ENCODE peak calls at places on chromosomes 12 and 14, in nine cellular contexts. X is fibroblast of pulmonary artery, M is body of pancreas, V is tibial artery, B is GM12865, U is astrocyte of the cerebellum, K is hepatocyte, P is uterus, T is A673. C is an unnamed sample.

GRCh38 chr12:12561305-12562015 is 1.2 kb downstream of the DUSP16 start:
- DNase-seq in T (peak), V (peak), K (no peak), U (no peak), B (peak), M (peak), P (peak), X (peak), C (no peak)

GRCh38 chr12:27707216-27707615 is 3.4 kb upstream of the MRPS35 start:
- DNase-seq in T (no peak), U (no peak), B (no peak), M (no peak), X (no peak), P (no peak), K (no peak), V (no peak), C (no peak)

GRCh38 chr12:54216580-54217308 is 28.0 kb upstream of the SMUG1 start:
- DNase-seq in K (peak), B (peak), T (peak), U (peak), X (peak), P (peak), V (peak), M (peak), C (no peak)

GRCh38 chr12:124938606-124939427 is 24.4 kb upstream of the UBC start:
- DNase-seq in V (peak), X (peak), T (peak), B (peak), K (peak), U (peak), M (peak), P (peak), C (peak)

GRCh38 chr14:24794906-24795305 is 160.9 kb upstream of the GZMB start:
- DNase-seq in M (no peak), T (no peak), X (no peak), B (no peak), V (no peak), U (no peak), P (no peak), K (no peak), C (no peak)

GRCh38 chr14:38724621-38725020 is 378.4 kb downstream of the SEC23A start:
- DNase-seq in P (no peak), V (no peak), T (no peak), U (no peak), X (no peak), K (no peak), B (no peak), M (no peak), C (no peak)

GRCh38 chr12:110199360-110200123 is 75.4 kb downstream of the IFT81 start:
- DNase-seq in B (peak), X (peak), P (no peak), V (no peak), U (peak), T (peak), K (peak), M (no peak), C (peak)

GRCh38 chr12:2484141-2484776 is 310.5 kb upstream of the FKBP4 start:
- DNase-seq in B (no peak), K (no peak), V (no peak), P (no peak), U (no peak), T (no peak), M (no peak), X (no peak), C (no peak)

GRCh38 chr12:6275609-6276246 is 34.8 kb upstream of the PLEKHG6 start:
- DNase-seq in P (no peak), T (no peak), K (no peak), V (no peak), B (no peak), M (no peak), X (no peak), U (no peak), C (no peak)

GRCh38 chr14:76690502-76691105 is 70.7 kb upstream of the VASH1 start:
- DNase-seq in B (no peak), M (no peak), P (no peak), T (no peak), X (no peak), U (no peak), V (no peak), K (no peak), C (no peak)

GRCh38 chr14:100810861-100811461 is 15.0 kb upstream of the MEG3 start:
- DNase-seq in V (no peak), K (no peak), X (peak), B (no peak), T (no peak), U (peak), M (no peak), P (no peak), C (no peak)

GRCh38 chr14:57189070-57189469 is 79.6 kb downstream of the EXOC5 start:
- DNase-seq in U (peak), M (no peak), T (peak), P (no peak), X (peak), V (no peak), B (no peak), K (peak), C (peak)

GRCh38 chr12:70635713-70636112 is 1.5 kb downstream of the PTPRB start:
- DNase-seq in V (no peak), M (no peak), T (no peak), P (no peak), K (no peak), X (no peak), B (no peak), U (no peak), C (no peak)
- H3K4me3 ChIP-seq in V (no peak), M (no peak), T (no peak), P (no peak), K (no peak), X (no peak), B (no peak), U (no peak), C (no peak)

GRCh38 chr12:52380271-52380694 is 5.2 kb downstream of the KRT84 start:
- DNase-seq in P (no peak), T (peak), K (peak), M (peak), V (no peak), X (peak), B (no peak), U (no peak), C (no peak)
- TF ChIP-seq CTCF in P (no peak), T (peak), K (peak), M (peak), V (peak), X (peak), B (peak), U (peak), C (peak)

DNA sequence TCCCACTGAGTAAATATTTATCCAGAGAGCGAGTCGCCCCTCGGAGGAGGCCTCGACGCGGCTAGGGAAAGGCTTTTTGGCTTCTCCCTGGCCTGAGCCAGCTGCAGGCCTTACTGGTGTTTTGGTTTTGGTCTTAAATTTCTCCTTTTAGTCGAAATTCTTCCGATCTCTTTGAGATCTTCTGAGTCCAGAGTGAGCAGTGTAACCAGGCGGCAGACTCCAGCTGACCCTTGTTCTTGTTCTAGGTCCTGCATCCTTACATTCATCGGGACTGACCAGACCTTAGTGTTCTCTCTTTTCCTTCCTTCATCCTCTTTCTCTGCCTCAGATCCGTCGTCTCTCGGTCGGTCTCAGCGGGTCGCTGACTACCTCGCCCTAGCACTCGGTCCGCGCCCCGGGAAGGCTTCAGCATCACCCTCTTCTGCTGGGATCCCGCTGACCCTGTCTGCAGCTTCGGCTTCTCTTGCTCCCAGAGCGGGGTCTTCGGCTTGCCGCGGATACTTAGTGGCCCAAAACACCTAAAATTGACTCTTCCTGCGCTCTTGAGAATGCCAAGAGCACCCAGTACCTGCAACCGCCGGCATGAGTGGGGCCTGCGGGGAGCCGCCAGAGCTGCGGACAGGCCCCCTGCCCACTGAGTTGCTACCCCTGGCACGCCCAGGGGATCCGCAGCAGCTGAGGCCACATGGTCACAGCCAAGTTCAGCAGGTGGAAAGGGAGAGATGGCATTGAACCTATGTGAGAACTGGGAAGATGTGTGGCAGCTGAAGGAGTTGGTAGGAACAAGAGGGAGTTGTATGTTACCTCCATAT is 2.4 kb upstream of the PAX9 start:
- DNase-seq in V (no peak), P (no peak), U (no peak), X (no peak), M (no peak), B (no peak), T (no peak), K (no peak), C (no peak)
- H3K4me3 ChIP-seq in V (no peak), P (no peak), U (no peak), X (no peak), M (no peak), B (no peak), T (no peak), K (no peak), C (no peak)

DNA sequence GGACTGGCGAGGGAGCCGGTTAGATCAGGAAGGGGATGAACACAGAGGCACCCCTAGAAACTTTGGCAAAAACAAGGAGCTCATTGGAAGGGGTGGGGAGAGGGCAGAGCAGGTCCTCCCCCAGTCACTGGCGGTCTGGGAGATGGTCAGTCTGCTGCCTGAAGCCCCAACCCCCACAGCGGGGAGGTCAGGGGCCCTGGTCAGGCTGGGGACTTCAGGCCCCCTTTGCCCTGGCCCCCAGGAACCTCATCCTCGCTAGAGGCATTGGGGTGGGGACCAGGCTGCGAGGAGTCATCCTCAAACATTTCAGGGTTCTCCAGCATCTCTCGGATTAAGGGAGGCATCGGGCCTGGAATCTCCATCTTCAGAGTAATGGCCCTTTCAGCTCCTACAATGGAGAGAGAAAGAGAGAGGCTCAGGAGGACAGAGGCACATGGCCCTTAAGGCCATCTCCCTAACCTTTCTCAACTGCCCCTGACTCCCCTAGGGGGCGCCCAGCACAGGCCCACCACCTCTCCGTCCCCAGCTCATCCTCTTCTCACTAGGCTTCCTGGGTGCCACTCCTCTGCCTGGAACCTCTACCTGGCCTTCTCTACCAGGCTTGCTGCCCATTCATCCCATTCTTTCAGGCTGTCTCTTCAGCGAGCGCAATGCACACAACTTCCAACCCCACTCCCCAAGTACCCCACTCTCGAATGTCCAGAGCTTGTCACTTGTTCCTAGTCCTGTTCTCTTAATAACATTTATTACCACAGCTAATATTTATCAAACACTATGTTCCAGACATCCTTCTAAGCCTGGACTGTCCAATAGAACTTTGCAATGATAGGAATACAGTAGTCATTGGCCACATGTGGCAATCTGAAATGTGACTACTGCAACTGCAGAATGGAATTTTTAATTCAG is 4.7 kb upstream of the ITGB7 start:
- DNase-seq in T (no peak), U (no peak), V (no peak), M (no peak), X (no peak), B (peak), P (peak), K (no peak), C (no peak)
- TF ChIP-seq CTCF in T (peak), U (peak), V (no peak), M (peak), X (peak), B (peak), P (no peak), K (peak), C (peak)

DNA sequence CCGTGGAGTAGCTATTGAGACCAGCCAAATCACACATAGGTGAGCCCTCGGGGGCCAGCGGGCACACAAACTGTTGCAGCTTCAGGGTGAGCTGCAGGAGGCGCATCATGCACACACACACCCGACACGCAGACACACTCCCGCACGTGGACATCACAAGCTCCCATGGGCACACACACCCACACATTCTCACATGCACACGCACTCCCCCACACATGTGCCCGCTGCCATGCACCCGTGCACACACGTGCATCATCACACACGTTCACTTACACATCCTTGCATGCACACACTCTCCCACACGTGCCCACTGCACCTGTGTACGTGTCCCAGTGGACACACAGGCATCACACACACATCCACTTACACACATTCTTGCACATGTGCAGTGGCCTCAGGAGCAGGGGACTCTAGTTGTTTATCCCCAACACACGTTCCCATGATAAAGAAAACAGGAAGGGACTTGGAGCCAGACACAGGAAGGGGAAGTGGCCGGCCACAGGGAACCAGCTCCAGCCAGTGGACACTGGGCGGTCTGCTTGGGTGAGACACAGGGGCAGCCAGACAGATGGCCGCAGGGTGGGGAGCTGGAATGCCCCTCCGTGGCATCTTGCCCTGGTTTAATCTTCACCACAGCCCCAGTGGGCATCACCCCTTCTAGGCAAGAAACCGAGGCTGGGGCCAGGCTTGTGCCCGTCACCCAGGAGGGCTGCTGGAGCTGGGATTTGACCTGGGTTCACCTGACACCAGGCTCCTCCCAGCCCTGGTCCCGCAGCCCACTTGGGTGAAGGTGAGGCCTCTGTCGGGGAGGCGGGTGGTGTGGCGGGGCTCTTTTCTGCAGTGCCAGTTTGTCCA is 49.7 kb downstream of the CYP46A1 start:
- DNase-seq in V (peak), M (peak), T (no peak), U (no peak), P (peak), B (no peak), X (no peak), K (no peak), C (no peak)
- H3K4me3 ChIP-seq in V (no peak), M (no peak), T (no peak), U (no peak), P (no peak), B (no peak), X (no peak), K (no peak), C (no peak)

C was measured in retinal pigment epithelial cell.